ENCODE peak calls at places on chromosome 11, in ten cellular contexts. One of them, this sample, is unnamed.
A peak's percentile ranks its signal among the peaks of the same experiment; 100 is the strongest.

GRCh38 chr11:19951558-19952083 is 208.7 kb downstream of the DBX1 start:
- DNase-seq in kidney epithelial cell: no peak
- DNase-seq in fibroblast of lung: peak; percentile 71
- DNase-seq in AG09309: no peak
- DNase-seq in stomach: no peak
- DNase-seq in cardiac fibroblast: peak; percentile 68
- DNase-seq in lower leg skin: no peak
- DNase-seq in breast epithelium: no peak
- DNase-seq in lower lobe of right lung: no peak
- DNase-seq in body of pancreas: no peak
- DNase-seq in this sample: peak; percentile 64

GRCh38 chr11:47406896-47407745 is 1.3 kb upstream of the SLC39A13 start:
- DNase-seq in lower lobe of right lung: no peak
- DNase-seq in breast epithelium: no peak
- DNase-seq in body of pancreas: no peak
- DNase-seq in stomach: no peak
- DNase-seq in cardiac fibroblast: peak; percentile 45
- DNase-seq in AG09309: no peak
- DNase-seq in lower leg skin: no peak
- DNase-seq in kidney epithelial cell: no peak
- DNase-seq in fibroblast of lung: peak; percentile 24
- DNase-seq in this sample: no peak

GRCh38 chr11:59437770-59438169 is 1.5 kb downstream of the OR5A1 start:
- DNase-seq in stomach: no peak
- DNase-seq in fibroblast of lung: no peak
- DNase-seq in lower lobe of right lung: no peak
- DNase-seq in kidney epithelial cell: no peak
- DNase-seq in AG09309: no peak
- DNase-seq in cardiac fibroblast: no peak
- DNase-seq in breast epithelium: no peak
- DNase-seq in lower leg skin: no peak
- DNase-seq in body of pancreas: no peak
- DNase-seq in this sample: no peak

GRCh38 chr11:5891216-5891800 is 1.7 kb upstream of the OR52E5 start:
- DNase-seq in fibroblast of lung: peak; percentile 16
- DNase-seq in breast epithelium: no peak
- DNase-seq in stomach: no peak
- DNase-seq in cardiac fibroblast: peak; percentile 36
- DNase-seq in AG09309: no peak
- DNase-seq in lower leg skin: no peak
- DNase-seq in lower lobe of right lung: no peak
- DNase-seq in body of pancreas: no peak
- DNase-seq in kidney epithelial cell: no peak
- DNase-seq in this sample: peak; percentile 27

GRCh38 chr11:111302298-111302697 is 4.0 kb downstream of the POU2AF3 start:
- DNase-seq in breast epithelium: no peak
- DNase-seq in cardiac fibroblast: no peak
- DNase-seq in body of pancreas: peak; percentile 40
- DNase-seq in kidney epithelial cell: no peak
- DNase-seq in AG09309: no peak
- DNase-seq in stomach: peak; percentile 51
- DNase-seq in lower leg skin: no peak
- DNase-seq in fibroblast of lung: no peak
- DNase-seq in lower lobe of right lung: peak; percentile 74
- DNase-seq in this sample: no peak

GRCh38 chr11:62233730-62234129 is 8.3 kb upstream of the SCGB1D2 start:
- DNase-seq in lower lobe of right lung: no peak
- DNase-seq in AG09309: no peak
- DNase-seq in lower leg skin: no peak
- DNase-seq in fibroblast of lung: no peak
- DNase-seq in kidney epithelial cell: no peak
- DNase-seq in stomach: no peak
- DNase-seq in body of pancreas: no peak
- DNase-seq in breast epithelium: no peak
- DNase-seq in cardiac fibroblast: no peak
- DNase-seq in this sample: no peak

GRCh38 chr11:82003671-82004148 is 730.0 kb downstream of the FAM181B start:
- DNase-seq in lower leg skin: no peak
- DNase-seq in breast epithelium: no peak
- DNase-seq in fibroblast of lung: peak; percentile 66
- DNase-seq in lower lobe of right lung: no peak
- DNase-seq in cardiac fibroblast: peak; percentile 0
- DNase-seq in AG09309: peak; percentile 20
- DNase-seq in stomach: no peak
- DNase-seq in kidney epithelial cell: peak; percentile 5
- DNase-seq in body of pancreas: no peak
- DNase-seq in this sample: peak; percentile 50

GRCh38 chr11:42960521-42961088 is 351.2 kb upstream of the API5 start:
- DNase-seq in AG09309: no peak
- DNase-seq in kidney epithelial cell: no peak
- DNase-seq in lower lobe of right lung: no peak
- DNase-seq in cardiac fibroblast: no peak
- DNase-seq in fibroblast of lung: no peak
- DNase-seq in stomach: no peak
- DNase-seq in body of pancreas: no peak
- DNase-seq in lower leg skin: no peak
- DNase-seq in breast epithelium: no peak
- DNase-seq in this sample: no peak

GRCh38 chr11:1572200-1573076 is at the start of gene DUSP8:
- DNase-seq in lower lobe of right lung: peak; percentile 91
- DNase-seq in lower leg skin: peak; percentile 98
- DNase-seq in cardiac fibroblast: peak; percentile 80
- DNase-seq in kidney epithelial cell: peak; percentile 34
- DNase-seq in AG09309: no peak
- DNase-seq in breast epithelium: peak; percentile 89
- DNase-seq in stomach: peak; percentile 94
- DNase-seq in fibroblast of lung: peak; percentile 82
- DNase-seq in body of pancreas: peak; percentile 97
- DNase-seq in this sample: peak; percentile 30

GRCh38 chr11:1570896-1571759 is 943 bp downstream of the DUSP8 start:
- DNase-seq in lower lobe of right lung: no peak
- DNase-seq in AG09309: no peak
- DNase-seq in fibroblast of lung: no peak
- DNase-seq in lower leg skin: no peak
- DNase-seq in kidney epithelial cell: no peak
- DNase-seq in cardiac fibroblast: no peak
- DNase-seq in stomach: no peak
- DNase-seq in breast epithelium: no peak
- DNase-seq in body of pancreas: peak; percentile 66
- DNase-seq in this sample: no peak

GRCh38 chr11:1570531-1570895 is 1.6 kb downstream of the DUSP8 start:
- DNase-seq in kidney epithelial cell: no peak
- DNase-seq in fibroblast of lung: no peak
- DNase-seq in stomach: no peak
- DNase-seq in lower leg skin: no peak
- DNase-seq in AG09309: no peak
- DNase-seq in body of pancreas: no peak
- DNase-seq in breast epithelium: no peak
- DNase-seq in cardiac fibroblast: no peak
- DNase-seq in lower lobe of right lung: no peak
- DNase-seq in this sample: no peak

GRCh38 chr11:1573077-1573846 is 1.2 kb upstream of the DUSP8 start:
- DNase-seq in fibroblast of lung: no peak
- DNase-seq in cardiac fibroblast: no peak
- DNase-seq in lower lobe of right lung: no peak
- DNase-seq in kidney epithelial cell: no peak
- DNase-seq in body of pancreas: peak; percentile 78
- DNase-seq in lower leg skin: no peak
- DNase-seq in stomach: peak; percentile 61
- DNase-seq in breast epithelium: no peak
- DNase-seq in AG09309: no peak
- DNase-seq in this sample: no peak

GRCh38 chr11:1571760-1572199 is 291 bp downstream of the DUSP8 start:
- DNase-seq in stomach: no peak
- DNase-seq in kidney epithelial cell: no peak
- DNase-seq in lower lobe of right lung: no peak
- DNase-seq in body of pancreas: no peak
- DNase-seq in breast epithelium: no peak
- DNase-seq in fibroblast of lung: no peak
- DNase-seq in AG09309: no peak
- DNase-seq in lower leg skin: no peak
- DNase-seq in cardiac fibroblast: no peak
- DNase-seq in this sample: no peak
- H3K4me3 ChIP-seq in stomach: peak overlapping the region; percentile 50
- H3K4me3 ChIP-seq in kidney epithelial cell: peak overlapping the region; percentile 58
- H3K4me3 ChIP-seq in lower lobe of right lung: peak overlapping the region; percentile 56
- H3K4me3 ChIP-seq in body of pancreas: peak overlapping the region; percentile 26
- H3K4me3 ChIP-seq in breast epithelium: peak overlapping the region; percentile 61
- H3K4me3 ChIP-seq in fibroblast of lung: no peak overlapping the region
- H3K4me3 ChIP-seq in AG09309: no peak overlapping the region
- H3K4me3 ChIP-seq in lower leg skin: no peak overlapping the region
- H3K4me3 ChIP-seq in cardiac fibroblast: no peak overlapping the region
- H3K4me3 ChIP-seq in this sample: peak overlapping the region; percentile 38

DNA sequence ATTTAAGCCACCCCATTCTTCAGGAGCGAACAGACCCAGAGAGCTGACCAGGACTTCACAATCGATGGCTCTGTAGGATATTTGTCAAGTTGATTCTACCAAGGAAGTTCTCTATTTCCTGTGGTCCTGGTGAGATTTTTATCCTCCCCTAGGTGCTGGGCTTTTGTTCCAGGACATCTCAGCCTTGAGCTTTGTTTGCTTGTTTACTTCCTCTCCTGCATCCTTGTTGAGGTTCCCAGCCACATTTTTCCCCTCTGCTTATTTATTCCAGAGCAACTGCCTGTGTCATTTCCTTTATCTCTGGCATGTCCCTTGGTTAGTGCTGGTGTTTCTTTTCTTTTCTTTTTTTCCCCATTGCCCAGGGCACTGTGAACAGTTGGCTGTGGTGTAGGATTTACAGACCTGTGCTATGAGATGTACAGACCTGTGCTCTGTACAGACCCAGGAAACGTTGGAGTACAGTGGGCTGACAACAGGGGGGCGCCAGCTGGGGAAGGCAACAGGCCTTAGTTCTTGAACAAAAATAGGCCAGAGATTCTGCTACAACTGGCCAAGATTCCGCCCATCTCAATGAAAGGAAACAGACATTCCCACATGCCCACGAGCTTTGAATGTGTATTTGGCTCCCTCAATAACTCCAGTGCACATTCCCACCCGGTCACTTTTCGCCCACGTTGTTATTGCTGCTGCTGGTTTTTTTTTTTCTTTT is 235.9 kb upstream of the DDI1 start:
- DNase-seq in cardiac fibroblast: peak; percentile 94
- DNase-seq in stomach: no peak
- DNase-seq in breast epithelium: no peak
- DNase-seq in body of pancreas: no peak
- DNase-seq in lower leg skin: no peak
- DNase-seq in lower lobe of right lung: no peak
- DNase-seq in AG09309: no peak
- DNase-seq in kidney epithelial cell: no peak
- DNase-seq in fibroblast of lung: no peak
- DNase-seq in this sample: no peak
- TF ChIP-seq CTCF in cardiac fibroblast: no peak
- TF ChIP-seq CTCF in stomach: no peak
- TF ChIP-seq CTCF in breast epithelium: no peak
- TF ChIP-seq CTCF in body of pancreas: no peak
- TF ChIP-seq CTCF in lower leg skin: no peak
- TF ChIP-seq CTCF in lower lobe of right lung: no peak
- TF ChIP-seq CTCF in AG09309: no peak
- TF ChIP-seq CTCF in kidney epithelial cell: no peak
- TF ChIP-seq CTCF in fibroblast of lung: no peak
- TF ChIP-seq CTCF in this sample: no peak

DNA sequence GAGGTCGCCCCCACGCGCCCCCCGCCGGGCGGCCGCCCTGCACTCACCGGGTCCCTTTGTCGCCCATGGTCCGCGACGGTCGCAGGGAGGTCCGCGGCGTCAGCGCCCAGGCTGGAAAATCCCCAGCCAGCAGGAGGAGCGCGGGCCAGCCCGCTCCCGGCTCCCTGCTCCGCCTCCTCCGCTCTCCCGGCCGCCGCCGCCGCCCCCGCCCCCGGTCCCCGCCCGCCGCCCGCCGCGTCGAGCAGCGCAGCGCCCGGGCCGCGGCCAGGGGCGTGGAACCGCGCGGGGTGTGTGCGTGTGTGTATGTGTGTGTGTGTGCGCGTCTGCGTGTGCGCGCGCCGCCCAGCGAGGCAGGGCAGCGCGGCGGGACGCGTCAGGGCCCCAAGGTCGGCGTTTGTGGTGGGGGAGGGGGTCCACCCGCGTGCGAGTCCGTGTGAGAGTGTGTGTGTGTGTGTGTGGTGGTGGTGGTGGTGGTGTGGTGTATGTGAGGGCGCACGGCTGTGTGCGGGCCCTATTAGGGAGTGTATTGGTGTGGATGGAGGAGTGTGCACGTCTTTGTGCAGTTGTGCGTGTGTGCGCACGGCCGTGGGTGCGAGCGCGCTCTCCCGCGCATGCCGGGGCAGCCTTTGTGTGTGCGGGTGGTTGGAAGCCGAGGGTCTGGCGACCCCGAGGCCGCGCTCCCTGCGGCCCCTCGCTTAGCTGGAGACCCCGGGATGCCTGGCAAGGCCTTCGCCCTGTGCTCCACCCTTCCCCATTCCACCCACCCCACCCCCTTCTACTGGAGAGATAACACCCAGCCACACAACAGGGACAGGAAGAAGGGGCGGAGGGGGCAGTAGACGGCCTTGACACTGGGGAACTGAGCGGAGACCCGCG is at the start of gene ARRB1:
- DNase-seq in cardiac fibroblast: peak; percentile 75
- DNase-seq in breast epithelium: peak; percentile 74
- DNase-seq in lower lobe of right lung: peak; percentile 88
- DNase-seq in stomach: peak; percentile 82
- DNase-seq in kidney epithelial cell: no peak
- DNase-seq in fibroblast of lung: peak; percentile 61
- DNase-seq in body of pancreas: peak; percentile 74
- DNase-seq in AG09309: no peak
- DNase-seq in lower leg skin: peak; percentile 92
- DNase-seq in this sample: no peak
- H3K4me3 ChIP-seq in cardiac fibroblast: peak within 1 kb of the TSS; percentile 61
- H3K4me3 ChIP-seq in breast epithelium: peak within 1 kb of the TSS; percentile 86
- H3K4me3 ChIP-seq in lower lobe of right lung: peak within 1 kb of the TSS; percentile 97
- H3K4me3 ChIP-seq in stomach: peak within 1 kb of the TSS; percentile 79
- H3K4me3 ChIP-seq in kidney epithelial cell: peak within 1 kb of the TSS; percentile 53
- H3K4me3 ChIP-seq in fibroblast of lung: peak within 1 kb of the TSS; percentile 39
- H3K4me3 ChIP-seq in body of pancreas: peak within 1 kb of the TSS; percentile 76
- H3K4me3 ChIP-seq in AG09309: peak within 1 kb of the TSS; percentile 58
- H3K4me3 ChIP-seq in lower leg skin: peak within 1 kb of the TSS; percentile 62
- H3K4me3 ChIP-seq in this sample: peak within 1 kb of the TSS; percentile 45

GRCh38 chr11:33980896-33981295 is 70.6 kb upstream of the CAPRIN1 start:
- DNase-seq in breast epithelium: no peak
- DNase-seq in body of pancreas: no peak
- DNase-seq in lower lobe of right lung: no peak
- DNase-seq in AG09309: no peak
- DNase-seq in kidney epithelial cell: no peak
- DNase-seq in stomach: no peak
- DNase-seq in cardiac fibroblast: peak; percentile 36
- DNase-seq in fibroblast of lung: no peak
- DNase-seq in lower leg skin: no peak
- DNase-seq in this sample: peak; percentile 27

GRCh38 chr11:33982661-33983060 is 68.9 kb upstream of the CAPRIN1 start:
- DNase-seq in kidney epithelial cell: peak; percentile 10
- DNase-seq in fibroblast of lung: no peak
- DNase-seq in AG09309: no peak
- DNase-seq in lower leg skin: no peak
- DNase-seq in cardiac fibroblast: no peak
- DNase-seq in breast epithelium: no peak
- DNase-seq in lower lobe of right lung: no peak
- DNase-seq in stomach: no peak
- DNase-seq in body of pancreas: no peak
- DNase-seq in this sample: no peak

GRCh38 chr11:33987545-33987944 is 64.0 kb upstream of the CAPRIN1 start:
- DNase-seq in cardiac fibroblast: no peak
- DNase-seq in kidney epithelial cell: no peak
- DNase-seq in AG09309: no peak
- DNase-seq in body of pancreas: no peak
- DNase-seq in fibroblast of lung: no peak
- DNase-seq in stomach: no peak
- DNase-seq in lower lobe of right lung: no peak
- DNase-seq in lower leg skin: no peak
- DNase-seq in breast epithelium: no peak
- DNase-seq in this sample: no peak

GRCh38 chr11:33987975-33988580 is 63.5 kb upstream of the CAPRIN1 start:
- DNase-seq in stomach: peak; percentile 73
- DNase-seq in AG09309: peak; percentile 49
- DNase-seq in breast epithelium: peak; percentile 54
- DNase-seq in kidney epithelial cell: peak; percentile 34
- DNase-seq in fibroblast of lung: peak; percentile 90
- DNase-seq in lower lobe of right lung: peak; percentile 79
- DNase-seq in lower leg skin: peak; percentile 90
- DNase-seq in cardiac fibroblast: peak; percentile 91
- DNase-seq in body of pancreas: peak; percentile 72
- DNase-seq in this sample: peak; percentile 74

GRCh38 chr11:33984682-33985389 is 66.7 kb upstream of the CAPRIN1 start:
- DNase-seq in fibroblast of lung: peak; percentile 4
- DNase-seq in lower leg skin: no peak
- DNase-seq in kidney epithelial cell: no peak
- DNase-seq in AG09309: no peak
- DNase-seq in lower lobe of right lung: no peak
- DNase-seq in stomach: no peak
- DNase-seq in breast epithelium: no peak
- DNase-seq in cardiac fibroblast: peak; percentile 6
- DNase-seq in body of pancreas: no peak
- DNase-seq in this sample: no peak
- TF ChIP-seq CTCF in fibroblast of lung: peak; percentile 15
- TF ChIP-seq CTCF in lower leg skin: no peak
- TF ChIP-seq CTCF in kidney epithelial cell: no peak
- TF ChIP-seq CTCF in AG09309: no peak
- TF ChIP-seq CTCF in lower lobe of right lung: no peak
- TF ChIP-seq CTCF in stomach: no peak
- TF ChIP-seq CTCF in breast epithelium: no peak
- TF ChIP-seq CTCF in cardiac fibroblast: peak; percentile 29
- TF ChIP-seq CTCF in body of pancreas: no peak
- TF ChIP-seq CTCF in this sample: no peak